ENCODE peak calls at places on chromosome 17, in ten cellular contexts. Q, C, O, S, T, A, J, K, X and U are unnamed samples.

GRCh38 chr17:57739402-57740224 is 5.5 kb downstream of the CCDC182 start:
- DNase-seq in Q (no peak), C (peak), O (no peak), S (no peak), T (peak), A (peak), J (no peak), K (peak), X (no peak), U (peak)

GRCh38 chr17:561118-561517 is 153.5 kb downstream of the VPS53 start:
- DNase-seq in Q (no peak), C (no peak), O (no peak), S (no peak), T (no peak), A (no peak), J (no peak), K (no peak), X (no peak), U (peak)

GRCh38 chr17:48724241-48725004 is 1.4 kb downstream of the PRAC2 start:
- DNase-seq in Q (peak), C (peak), O (peak), S (no peak), T (peak), A (peak), J (peak), K (peak), X (peak), U (peak)

GRCh38 chr17:57536289-57536688 is 208.8 kb downstream of the CCDC182 start:
- DNase-seq in Q (no peak), C (no peak), O (no peak), S (no peak), T (no peak), A (no peak), J (no peak), K (no peak), X (no peak), U (no peak)

GRCh38 chr17:12631076-12631475 is 34.6 kb upstream of the MYOCD start:
- DNase-seq in Q (no peak), C (no peak), O (peak), S (no peak), T (no peak), A (no peak), J (no peak), K (no peak), X (no peak), U (no peak)

GRCh38 chr17:35566955-35567354 is 6.3 kb upstream of the SLFN14 start:
- DNase-seq in Q (no peak), C (no peak), O (no peak), S (no peak), T (no peak), A (no peak), J (no peak), K (no peak), X (no peak), U (no peak)

GRCh38 chr17:9386401-9386800 is 189.2 kb downstream of the STX8 start:
- DNase-seq in Q (no peak), C (no peak), O (no peak), S (no peak), T (no peak), A (peak), J (no peak), K (no peak), X (no peak), U (no peak)

GRCh38 chr17:82596316-82596715 is 51.9 kb downstream of the WDR45B start:
- DNase-seq in Q (no peak), C (no peak), O (no peak), S (no peak), T (no peak), A (no peak), J (no peak), K (no peak), X (no peak), U (no peak)

GRCh38 chr17:79628861-79629547 is 18.2 kb upstream of the RBFOX3 start:
- DNase-seq in Q (no peak), C (no peak), O (peak), S (no peak), T (no peak), A (no peak), J (no peak), K (peak), X (no peak), U (no peak)

GRCh38 chr17:77254961-77255741 is 114.4 kb downstream of the SEC14L1 start:
- DNase-seq in Q (no peak), C (no peak), O (peak), S (no peak), T (no peak), A (peak), J (peak), K (no peak), X (no peak), U (peak)

GRCh38 chr17:3482851-3483250 is 7.1 kb downstream of the ASPA start:
- DNase-seq in Q (no peak), C (no peak), O (no peak), S (no peak), T (no peak), A (no peak), J (no peak), K (no peak), X (no peak), U (no peak)

GRCh38 chr17:21213491-21214014 is 408 bp downstream of the TMEM11 start:
- DNase-seq in Q (no peak), C (no peak), O (peak), S (peak), T (peak), A (no peak), J (peak), K (peak), X (no peak), U (no peak)

GRCh38 chr17:58112970-58113631 is 29.9 kb downstream of the DYNLL2 start:
- DNase-seq in Q (peak), C (peak), O (peak), S (peak), T (peak), A (peak), J (peak), K (peak), X (peak), U (peak)

GRCh38 chr17:19753661-19754463 is 5.8 kb upstream of the ALDH3A1 start:
- DNase-seq in Q (no peak), C (peak), O (peak), S (no peak), T (peak), A (peak), J (peak), K (no peak), X (peak), U (peak)

GRCh38 chr17:45106101-45106500 is 26.2 kb downstream of the PLCD3 start:
- DNase-seq in Q (no peak), C (no peak), O (no peak), S (no peak), T (no peak), A (no peak), J (no peak), K (no peak), X (no peak), U (no peak)

GRCh38 chr17:83042522-83043158 is 36.8 kb upstream of the METRNL start:
- DNase-seq in Q (no peak), C (no peak), O (no peak), S (no peak), T (no peak), A (no peak), J (no peak), K (no peak), X (no peak), U (no peak)

GRCh38 chr17:59427425-59427921 is 96.0 kb downstream of the YPEL2 start:
- DNase-seq in Q (no peak), C (no peak), O (peak), S (no peak), T (no peak), A (no peak), J (no peak), K (peak), X (peak), U (peak)

GRCh38 chr17:56592487-56593072 is 919 bp upstream of the NOG start:
- DNase-seq in Q (peak), C (peak), O (peak), S (peak), T (peak), A (peak), J (peak), K (peak), X (peak), U (peak)

GRCh38 chr17:64461788-64462187 is 12.9 kb downstream of the MILR1 start:
- DNase-seq in Q (no peak), C (no peak), O (no peak), S (no peak), T (no peak), A (no peak), J (no peak), K (no peak), X (no peak), U (no peak)

GRCh38 chr17:64178011-64178825 is 48.3 kb upstream of the ERN1 start:
- DNase-seq in Q (no peak), C (no peak), O (no peak), S (no peak), T (no peak), A (peak), J (peak), K (no peak), X (no peak), U (no peak)

GRCh38 chr17:4152471-4152870 is 9.5 kb downstream of the CYB5D2 start:
- DNase-seq in Q (no peak), C (no peak), O (no peak), S (no peak), T (no peak), A (no peak), J (no peak), K (no peak), X (no peak), U (peak)

GRCh38 chr17:46940692-46941404 is 17.9 kb downstream of the GOSR2 start:
- DNase-seq in Q (peak), C (peak), O (peak), S (peak), T (peak), A (peak), J (peak), K (peak), X (peak), U (peak)

GRCh38 chr17:45042346-45043120 is 8.9 kb downstream of the DCAKD start:
- DNase-seq in Q (no peak), C (no peak), O (no peak), S (no peak), T (no peak), A (no peak), J (no peak), K (no peak), X (no peak), U (no peak)

GRCh38 chr17:79771276-79771675 is 6.7 kb upstream of the CBX2 start:
- DNase-seq in Q (no peak), C (no peak), O (no peak), S (no peak), T (no peak), A (no peak), J (no peak), K (no peak), X (no peak), U (no peak)

GRCh38 chr17:19706791-19707727 is 9.3 kb downstream of the SLC47A2 start:
- DNase-seq in Q (no peak), C (no peak), O (no peak), S (no peak), T (no peak), A (no peak), J (no peak), K (no peak), X (no peak), U (no peak)

GRCh38 chr17:21676281-21677111 is 15.8 kb upstream of the KCNJ18 start:
- DNase-seq in Q (no peak), C (no peak), O (peak), S (no peak), T (no peak), A (no peak), J (peak), K (no peak), X (no peak), U (no peak)

GRCh38 chr17:63828936-63829335 is 1.5 kb upstream of the FTSJ3 start:
- DNase-seq in Q (no peak), C (no peak), O (no peak), S (no peak), T (no peak), A (no peak), J (no peak), K (no peak), X (no peak), U (no peak)

GRCh38 chr17:17812211-17813054 is 24.4 kb downstream of the SREBF1 start:
- DNase-seq in Q (peak), C (no peak), O (peak), S (peak), T (peak), A (peak), J (peak), K (peak), X (peak), U (peak)

GRCh38 chr17:5413682-5414081 is 5.8 kb downstream of the NUP88 start:
- DNase-seq in Q (no peak), C (no peak), O (no peak), S (no peak), T (peak), A (no peak), J (no peak), K (no peak), X (no peak), U (peak)

GRCh38 chr17:9768381-9768934 is 22.9 kb downstream of the DHRS7C start:
- DNase-seq in Q (no peak), C (peak), O (no peak), S (no peak), T (peak), A (peak), J (no peak), K (no peak), X (no peak), U (peak)

GRCh38 chr17:80663783-80664206 is 119.2 kb downstream of the RPTOR start:
- DNase-seq in Q (no peak), C (no peak), O (no peak), S (no peak), T (no peak), A (peak), J (peak), K (peak), X (no peak), U (no peak)

GRCh38 chr17:76667786-76668453 is 24.4 kb upstream of the ST6GALNAC1 start:
- DNase-seq in Q (no peak), C (no peak), O (no peak), S (no peak), T (no peak), A (peak), J (no peak), K (no peak), X (no peak), U (no peak)

GRCh38 chr17:82178499-82179290 is 33.9 kb downstream of the CCDC57 start:
- DNase-seq in Q (no peak), C (no peak), O (no peak), S (no peak), T (no peak), A (peak), J (no peak), K (no peak), X (no peak), U (no peak)

GRCh38 chr17:44780845-44781480 is 22.2 kb downstream of the ADAM11 start:
- DNase-seq in Q (no peak), C (no peak), O (no peak), S (no peak), T (no peak), A (no peak), J (no peak), K (no peak), X (no peak), U (no peak)

GRCh38 chr17:34254651-34255380 is at the start of gene CCL2:
- DNase-seq in Q (peak), C (peak), O (peak), S (no peak), T (peak), A (peak), J (peak), K (no peak), X (no peak), U (no peak)

GRCh38 chr17:45376171-45376564 is 56.5 kb downstream of the ARHGAP27 start:
- DNase-seq in Q (no peak), C (no peak), O (no peak), S (no peak), T (no peak), A (no peak), J (no peak), K (no peak), X (no peak), U (no peak)

GRCh38 chr17:62965649-62966425 is at the start of gene TANC2:
- DNase-seq in Q (peak), C (peak), O (peak), S (peak), T (peak), A (peak), J (peak), K (peak), X (peak), U (peak)